ENCODE peak calls at places on chromosomes 11 and 22, in four cellular contexts. One of them, this sample, is unnamed.

GRCh38 chr11:12787847-12788246 is 113.6 kb downstream of the TEAD1 start:
- DNase-seq in WTC11: no peak
- DNase-seq in GM10248: no peak
- DNase-seq in HFF-Myc: no peak
- DNase-seq in this sample: no peak

GRCh38 chr11:90916706-90917105 is 693.9 kb upstream of the CHORDC1 start:
- DNase-seq in WTC11: no peak
- DNase-seq in GM10248: no peak
- DNase-seq in HFF-Myc: no peak
- DNase-seq in this sample: no peak

GRCh38 chr11:67230886-67231285 is 35.4 kb upstream of the GRK2 start:
- DNase-seq in WTC11: no peak
- DNase-seq in GM10248: no peak
- DNase-seq in HFF-Myc: no peak
- DNase-seq in this sample: no peak

GRCh38 chr11:103055174-103055890 is 36.6 kb downstream of the DCUN1D5 start:
- DNase-seq in WTC11: no peak
- DNase-seq in GM10248: peak
- DNase-seq in HFF-Myc: peak
- DNase-seq in this sample: no peak

GRCh38 chr22:36022162-36022561 is 6.5 kb downstream of the RBFOX2 start:
- DNase-seq in WTC11: no peak
- DNase-seq in GM10248: no peak
- DNase-seq in HFF-Myc: no peak
- DNase-seq in this sample: no peak

GRCh38 chr11:126926376-126926791 is 74.2 kb downstream of the KIRREL3 start:
- DNase-seq in WTC11: no peak
- DNase-seq in GM10248: no peak
- DNase-seq in HFF-Myc: no peak
- DNase-seq in this sample: no peak

GRCh38 chr11:77884186-77884828 is 63.4 kb downstream of the AAMDC start:
- DNase-seq in WTC11: no peak
- DNase-seq in GM10248: no peak
- DNase-seq in HFF-Myc: no peak
- DNase-seq in this sample: no peak

GRCh38 chr22:32558681-32559355 is 84.2 kb downstream of the FBXO7 start:
- DNase-seq in WTC11: no peak
- DNase-seq in GM10248: no peak
- DNase-seq in HFF-Myc: no peak
- DNase-seq in this sample: peak

DNA sequence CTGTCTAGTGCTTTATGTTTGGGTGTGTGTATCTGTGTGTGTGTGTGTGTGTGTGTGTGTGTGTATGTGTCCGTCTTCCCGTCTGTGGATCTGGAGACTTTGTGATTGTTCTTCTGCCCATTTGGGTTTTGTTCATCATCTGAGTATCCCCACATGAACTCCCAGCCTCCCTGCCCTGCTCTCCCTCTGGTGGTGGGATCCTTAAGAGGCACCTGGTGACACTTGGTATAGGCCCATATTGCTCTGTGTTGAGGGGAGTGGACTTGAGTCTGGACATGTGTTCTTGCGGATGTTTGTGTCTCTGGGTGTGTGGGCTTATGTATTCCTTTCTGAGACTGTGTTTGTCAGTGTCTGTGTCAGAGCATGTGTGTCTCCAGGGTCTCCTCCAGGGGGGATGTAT is 15.3 kb downstream of the RCOR2 start:
- DNase-seq in WTC11: no peak
- DNase-seq in GM10248: no peak
- DNase-seq in HFF-Myc: no peak
- DNase-seq in this sample: peak
- TF ChIP-seq CTCF in WTC11: no peak
- TF ChIP-seq CTCF in GM10248: no peak
- TF ChIP-seq CTCF in HFF-Myc: peak
- TF ChIP-seq CTCF in this sample: peak

DNA sequence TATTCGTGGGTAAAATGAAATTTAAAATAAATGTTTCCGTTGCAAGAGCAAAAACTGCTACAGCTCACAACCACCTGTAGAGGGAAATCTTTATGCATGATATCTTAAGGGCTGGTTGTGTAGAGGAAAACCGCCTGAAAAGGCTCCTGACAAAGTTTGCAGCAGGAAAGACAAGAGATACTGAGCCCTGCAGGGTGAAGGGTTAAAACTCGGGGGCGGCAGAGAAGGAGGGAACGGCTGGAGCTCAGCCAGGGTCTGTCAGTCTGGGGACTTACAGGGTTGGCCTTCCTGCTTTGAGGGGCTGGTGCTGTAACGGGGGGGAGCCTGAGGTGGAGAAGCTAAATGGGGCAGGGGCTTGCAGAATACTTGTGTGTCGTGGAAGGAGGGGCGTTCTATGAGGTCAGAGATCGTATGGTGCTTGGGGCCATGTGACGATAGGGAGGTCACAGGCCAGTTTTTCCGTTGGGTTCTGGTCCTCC is 122.9 kb upstream of the HSD17B12 start:
- DNase-seq in WTC11: no peak
- DNase-seq in GM10248: no peak
- DNase-seq in HFF-Myc: no peak
- DNase-seq in this sample: no peak
- TF ChIP-seq CTCF in WTC11: no peak
- TF ChIP-seq CTCF in GM10248: no peak
- TF ChIP-seq CTCF in HFF-Myc: peak
- TF ChIP-seq CTCF in this sample: no peak

GRCh38 chr11:134258577-134258976 is 5.2 kb downstream of the ACAD8 start:
- DNase-seq in WTC11: no peak
- DNase-seq in GM10248: no peak
- DNase-seq in HFF-Myc: no peak
- DNase-seq in this sample: no peak

GRCh38 chr11:134261000-134261399 is 7.6 kb downstream of the ACAD8 start:
- DNase-seq in WTC11: no peak
- DNase-seq in GM10248: no peak
- DNase-seq in HFF-Myc: no peak
- DNase-seq in this sample: no peak

GRCh38 chr11:134260503-134260902 is 7.1 kb downstream of the ACAD8 start:
- DNase-seq in WTC11: no peak
- DNase-seq in GM10248: peak
- DNase-seq in HFF-Myc: no peak
- DNase-seq in this sample: no peak

GRCh38 chr11:134264966-134265365 is 11.2 kb upstream of the GLB1L3 start:
- DNase-seq in WTC11: no peak
- DNase-seq in GM10248: no peak
- DNase-seq in HFF-Myc: no peak
- DNase-seq in this sample: no peak

GRCh38 chr11:134261626-134262488 is 8.5 kb downstream of the ACAD8 start:
- DNase-seq in WTC11: peak
- DNase-seq in GM10248: peak
- DNase-seq in HFF-Myc: no peak
- DNase-seq in this sample: peak
- TF ChIP-seq CTCF in WTC11: peak
- TF ChIP-seq CTCF in GM10248: peak
- TF ChIP-seq CTCF in HFF-Myc: peak
- TF ChIP-seq CTCF in this sample: peak

DNA sequence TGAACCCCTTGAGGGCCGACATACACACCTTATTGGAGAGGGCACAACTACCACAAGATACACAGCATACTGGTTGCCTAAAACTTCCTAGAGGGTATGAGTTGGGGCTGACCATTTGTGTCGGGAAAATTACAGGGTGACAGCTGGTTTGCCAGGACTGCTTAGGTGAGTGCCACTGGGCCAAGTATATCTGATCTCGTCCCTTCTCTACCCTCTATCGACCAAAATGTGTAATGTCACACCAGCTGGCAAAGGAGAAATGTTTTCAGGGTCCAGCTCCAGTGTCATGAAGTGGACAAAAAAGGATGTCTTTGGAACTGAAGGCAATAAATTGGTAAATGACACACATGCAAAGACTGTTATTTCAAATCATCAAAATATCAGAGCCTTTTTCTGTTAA is 126.1 kb downstream of the PGR start:
- DNase-seq in WTC11: no peak
- DNase-seq in GM10248: no peak
- DNase-seq in HFF-Myc: no peak
- DNase-seq in this sample: no peak
- TF ChIP-seq CTCF in WTC11: no peak
- TF ChIP-seq CTCF in GM10248: no peak
- TF ChIP-seq CTCF in HFF-Myc: no peak
- TF ChIP-seq CTCF in this sample: no peak

GRCh38 chr11:110467556-110467955 is 37.8 kb downstream of the FDX1 start:
- DNase-seq in WTC11: no peak
- DNase-seq in GM10248: no peak
- DNase-seq in HFF-Myc: no peak
- DNase-seq in this sample: no peak
- TF ChIP-seq CTCF in WTC11: no peak
- TF ChIP-seq CTCF in GM10248: no peak
- TF ChIP-seq CTCF in HFF-Myc: no peak
- TF ChIP-seq CTCF in this sample: no peak

DNA sequence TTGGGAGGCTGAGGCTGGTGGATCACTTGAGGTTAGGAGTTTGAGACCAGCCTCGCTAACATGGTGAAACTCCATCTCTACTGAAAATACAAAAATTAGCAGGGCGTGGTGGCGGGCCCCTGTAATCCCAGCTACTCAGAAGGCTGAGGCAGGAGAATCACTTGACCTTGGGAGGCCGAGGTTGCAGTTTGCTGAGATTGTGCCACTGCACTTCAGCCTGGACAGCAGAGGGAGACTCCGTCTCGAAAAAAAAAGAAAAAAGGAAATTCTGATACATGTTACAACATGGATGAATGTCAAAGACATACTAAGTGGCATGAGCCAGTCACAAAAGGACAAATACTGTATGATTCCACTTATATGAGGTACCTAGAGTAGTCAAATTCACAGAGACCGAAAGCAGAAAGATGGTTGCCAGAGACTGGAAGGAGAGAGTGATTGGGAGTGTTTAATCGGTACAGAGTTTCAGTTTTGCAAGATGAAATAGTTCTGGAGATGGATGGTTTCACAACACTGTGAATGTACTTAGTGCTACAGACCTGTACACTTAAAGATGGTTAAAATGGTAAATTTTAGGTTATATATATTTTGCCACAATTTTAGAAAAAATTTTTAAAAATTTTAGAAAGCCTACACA is 92.3 kb downstream of the BLID start:
- DNase-seq in WTC11: no peak
- DNase-seq in GM10248: no peak
- DNase-seq in HFF-Myc: no peak
- DNase-seq in this sample: no peak
- TF ChIP-seq CTCF in WTC11: no peak
- TF ChIP-seq CTCF in GM10248: no peak
- TF ChIP-seq CTCF in HFF-Myc: peak
- TF ChIP-seq CTCF in this sample: no peak

GRCh38 chr11:32426192-32426591 is 9.1 kb downstream of the WT1 start:
- DNase-seq in WTC11: no peak
- DNase-seq in GM10248: no peak
- DNase-seq in HFF-Myc: no peak
- DNase-seq in this sample: no peak
- TF ChIP-seq CTCF in WTC11: no peak
- TF ChIP-seq CTCF in GM10248: no peak
- TF ChIP-seq CTCF in HFF-Myc: no peak
- TF ChIP-seq CTCF in this sample: no peak

GRCh38 chr11:72338266-72338665 is 94.3 kb upstream of the PHOX2A start:
- DNase-seq in WTC11: no peak
- DNase-seq in GM10248: no peak
- DNase-seq in HFF-Myc: no peak
- DNase-seq in this sample: no peak
- TF ChIP-seq CTCF in WTC11: no peak
- TF ChIP-seq CTCF in GM10248: no peak
- TF ChIP-seq CTCF in HFF-Myc: no peak
- TF ChIP-seq CTCF in this sample: no peak

GRCh38 chr11:121265586-121265985 is 27.0 kb upstream of the SC5D start:
- DNase-seq in WTC11: no peak
- DNase-seq in GM10248: no peak
- DNase-seq in HFF-Myc: no peak
- DNase-seq in this sample: no peak
- TF ChIP-seq CTCF in WTC11: no peak
- TF ChIP-seq CTCF in GM10248: no peak
- TF ChIP-seq CTCF in HFF-Myc: no peak
- TF ChIP-seq CTCF in this sample: no peak

GRCh38 chr11:9260182-9261146 is 4.7 kb downstream of the DENND5A start:
- DNase-seq in WTC11: no peak
- DNase-seq in GM10248: no peak
- DNase-seq in HFF-Myc: no peak
- DNase-seq in this sample: peak
- TF ChIP-seq CTCF in WTC11: no peak
- TF ChIP-seq CTCF in GM10248: peak
- TF ChIP-seq CTCF in HFF-Myc: peak
- TF ChIP-seq CTCF in this sample: no peak